ENCODE peak calls at places on chromosomes 6 and 20, in four cellular contexts. B is K562; A is activated CD8-positive, alpha-beta memory T cell treated with anti-CD3 and anti-CD28 coated beads for 48 hours; L is stimulated activated CD4-positive, alpha-beta T cell treated with anti-CD3 and anti-CD28 coated beads, Interleukin-4, amount 100 ng/mL, for 1 hour. K is an unnamed sample.

GRCh38 chr20:48329676-48330644 is 497.8 kb downstream of the PREX1 start:
- DNase-seq in A (no peak), L (no peak), B (peak), K (peak)

GRCh38 chr6:43853066-43853650 is 83.1 kb downstream of the VEGFA start:
- DNase-seq in A (no peak), B (no peak), L (no peak), K (no peak)

GRCh38 chr6:169638915-169639314 is 62.9 kb downstream of the WDR27 start:
- DNase-seq in B (no peak), A (no peak), L (no peak), K (no peak)

GRCh38 chr20:59955131-59955796 is 3.0 kb upstream of the CDH26 start:
- DNase-seq in L (no peak), A (no peak), B (peak), K (no peak)

GRCh38 chr6:154347981-154348380 is 8.6 kb downstream of the IPCEF1 start:
- DNase-seq in B (no peak), L (no peak), A (no peak), K (no peak)

GRCh38 chr6:108904731-108905130 is 56.5 kb downstream of the ARMC2 start:
- DNase-seq in L (no peak), B (no peak), A (no peak), K (no peak)

GRCh38 chr6:135497412-135498177 is at the start of gene AHI1:
- DNase-seq in A (peak), B (peak), L (peak), K (peak)

GRCh38 chr20:10927011-10927583 is 253.3 kb upstream of the JAG1 start:
- DNase-seq in L (no peak), B (no peak), A (no peak), K (no peak)

GRCh38 chr6:11427827-11428245 is 109.7 kb upstream of the TMEM170B start:
- DNase-seq in L (no peak), A (no peak), B (no peak), K (no peak)

GRCh38 chr6:149317656-149318571 is at the start of gene TAB2:
- DNase-seq in L (peak), A (peak), B (peak), K (no peak)

GRCh38 chr20:45972500-45973183 is 639 bp upstream of the ZNF335 start:
- DNase-seq in A (no peak), L (no peak), B (no peak), K (no peak)

GRCh38 chr6:90413867-90414266 is 117.2 kb upstream of the BACH2 start:
- DNase-seq in B (no peak), A (no peak), L (peak), K (peak)

GRCh38 chr6:148983986-148984385 is 237.2 kb downstream of the UST start:
- DNase-seq in L (no peak), B (no peak), A (no peak), K (no peak)